ENCODE peak calls at places on chromosomes 7 and 10, in nine cellular contexts. U is psoas muscle, V is cardiac muscle cell, S is adrenal gland, P is esophagus squamous epithelium, R is upper lobe of left lung, Z is heart left ventricle, L is body of pancreas, J is astrocyte. H is an unnamed sample. For H3K9me3, the result is how much of the 10 kb centered on the place peaks cover.

GRCh38 chr10:60817135-60817805 is 39.0 kb downstream of the CDK1 start:
- DNase-seq in R (no peak), U (no peak), J (peak), P (no peak), S (no peak), V (peak), L (no peak), Z (no peak), H (no peak)

GRCh38 chr10:71082930-71083329 is 129.4 kb upstream of the UNC5B start:
- DNase-seq in J (no peak), R (no peak), L (no peak), S (peak), V (no peak), U (no peak), P (no peak), Z (no peak), H (peak)

GRCh38 chr7:48109848-48110663 is 21.0 kb downstream of the UPP1 start:
- DNase-seq in P (peak), L (peak), S (peak), J (no peak), U (peak), Z (peak), V (peak), R (no peak), H (peak)

GRCh38 chr10:76576276-76576962 is 1061.2 kb downstream of the KCNMA1 start:
- DNase-seq in P (no peak), U (no peak), L (no peak), S (no peak), V (peak), R (no peak), Z (no peak), J (peak), H (no peak)

GRCh38 chr7:118182618-118183253 is 1.2 kb upstream of the LSM8 start:
- DNase-seq in V (no peak), Z (no peak), J (no peak), U (no peak), L (no peak), R (no peak), P (no peak), S (no peak), H (no peak)

GRCh38 chr10:25263931-25264330 is 89.1 kb downstream of the GPR158 start:
- DNase-seq in P (no peak), U (no peak), V (peak), S (no peak), J (peak), R (no peak), Z (no peak), L (no peak), H (no peak)

GRCh38 chr10:120423350-120424197 is 33.5 kb upstream of the PLPP4 start:
- DNase-seq in S (peak), J (peak), R (no peak), U (no peak), V (peak), Z (no peak), L (peak), P (no peak), H (peak)

GRCh38 chr7:92631067-92631829 is 41.1 kb upstream of the FAM133B start:
- DNase-seq in L (no peak), Z (no peak), J (no peak), V (no peak), S (no peak), U (no peak), P (no peak), R (no peak), H (no peak)

GRCh38 chr10:124999433-125000365 is 57.8 kb downstream of the ZRANB1 start:
- DNase-seq in J (peak), S (peak), U (peak), P (no peak), Z (peak), R (peak), L (peak), V (peak), H (peak)

GRCh38 chr10:78672898-78673297 is 395.9 kb upstream of the ZMIZ1 start:
- DNase-seq in V (no peak), Z (no peak), L (no peak), P (no peak), R (no peak), S (no peak), J (peak), U (no peak), H (no peak)

GRCh38 chr10:119132521-119133345 is 28.8 kb downstream of the DENND10 start:
- DNase-seq in J (no peak), V (no peak), R (no peak), P (no peak), Z (no peak), L (no peak), U (no peak), S (no peak), H (no peak)

GRCh38 chr10:89837173-89838001 is 136.0 kb downstream of the KIF20B start:
- DNase-seq in S (no peak), V (peak), J (peak), P (no peak), L (peak), U (no peak), Z (no peak), R (peak), H (peak)

GRCh38 chr7:116431783-116432182 is 67.8 kb upstream of the CAV2 start:
- DNase-seq in P (no peak), U (no peak), L (no peak), V (no peak), Z (no peak), S (no peak), R (no peak), J (no peak), H (no peak)

GRCh38 chr7:36875794-36876193 is 151.5 kb upstream of the AOAH start:
- DNase-seq in V (no peak), P (no peak), R (no peak), L (peak), U (no peak), S (no peak), Z (no peak), J (no peak), H (no peak)

GRCh38 chr7:79217468-79217867 is 236.0 kb downstream of the MAGI2 start:
- DNase-seq in J (peak), U (no peak), S (no peak), L (no peak), V (no peak), R (no peak), P (no peak), Z (no peak), H (no peak)

GRCh38 chr10:108095932-108096925 is 931.7 kb upstream of the SORCS1 start:
- DNase-seq in S (no peak), L (no peak), Z (peak), U (peak), R (no peak), V (no peak), J (no peak), P (no peak), H (no peak)

GRCh38 chr7:106623846-106624245 is 37.1 kb downstream of the CCDC71L start:
- DNase-seq in V (peak), U (no peak), R (no peak), L (no peak), S (no peak), J (peak), P (no peak), Z (no peak), H (no peak)

GRCh38 chr10:51074238-51075028 is at the start of gene PRKG1:
- DNase-seq in S (peak), R (peak), V (peak), U (peak), Z (peak), L (peak), P (no peak), J (peak), H (peak)

GRCh38 chr7:150479023-150479716 is 28.7 kb downstream of the GIMAP8 start:
- DNase-seq in Z (no peak), J (no peak), V (no peak), S (no peak), L (no peak), R (no peak), P (no peak), U (no peak), H (no peak)

GRCh38 chr10:23314835-23315239 is 29.8 kb downstream of the C10orf67 start:
- DNase-seq in L (peak), Z (peak), P (no peak), U (no peak), R (no peak), V (peak), S (peak), J (peak), H (peak)

GRCh38 chr10:30178565-30178964 is 119.2 kb upstream of the JCAD start:
- DNase-seq in U (no peak), V (peak), L (no peak), S (no peak), Z (no peak), J (peak), R (no peak), P (no peak), H (no peak)

GRCh38 chr10:96967847-96968246 is 135.7 kb downstream of the LCOR start:
- DNase-seq in L (no peak), Z (no peak), U (no peak), R (no peak), S (no peak), V (no peak), P (no peak), J (peak), H (no peak)

GRCh38 chr10:76644481-76644880 is 993.1 kb downstream of the KCNMA1 start:
- DNase-seq in V (no peak), R (no peak), P (no peak), U (no peak), L (no peak), J (no peak), S (no peak), Z (no peak), H (no peak)

GRCh38 chr10:101021692-101022251 is 9.2 kb downstream of the PDZD7 start:
- DNase-seq in R (no peak), L (no peak), V (no peak), P (no peak), J (no peak), S (no peak), U (no peak), Z (no peak), H (no peak)

GRCh38 chr7:23234569-23235296 is 11.8 kb upstream of the GPNMB start:
- DNase-seq in S (no peak), V (no peak), U (no peak), L (no peak), J (no peak), R (no peak), P (no peak), Z (no peak), H (no peak)
- TF ChIP-seq CTCF in S (no peak), V (no peak), U (no peak), L (no peak), J (no peak), R (no peak), P (no peak), Z (no peak), H (no peak)

GRCh38 chr7:64747802-64748201 is 46.4 kb upstream of the ZNF138 start:
- DNase-seq in P (no peak), Z (no peak), U (no peak), R (no peak), J (no peak), V (no peak), L (no peak), S (no peak), H (no peak)

DNA sequence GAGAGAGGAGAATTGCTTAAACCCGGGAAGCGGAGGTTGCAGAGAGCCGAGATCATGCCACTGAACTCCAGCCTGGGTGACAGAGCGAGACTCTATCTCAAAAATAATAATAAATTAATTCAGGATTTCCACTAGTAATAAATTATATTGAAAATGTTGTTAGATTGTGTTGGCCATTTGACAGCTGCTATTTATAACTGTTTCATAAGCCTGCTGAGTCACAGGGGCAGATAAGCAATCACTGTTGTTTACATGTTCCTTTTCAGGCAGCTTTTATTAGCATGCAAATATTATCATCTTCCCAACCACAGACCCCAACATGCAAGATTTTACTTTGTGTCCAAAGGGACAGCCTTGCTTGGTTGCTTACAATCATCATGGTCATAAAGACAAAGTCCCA is 49.5 kb upstream of the ZNF138 start:
- DNase-seq in V (no peak), J (no peak), Z (no peak), P (no peak), S (no peak), L (no peak), U (no peak), R (no peak), H (no peak)
- H3K9me3 ChIP-seq in V (under half), J (under half), Z (under half), P (under half), S (under half), L (under half), U (under half), R (under half), H (under half)

GRCh38 chr7:6433814-6434630 is 13.7 kb downstream of the DAGLB start:
- DNase-seq in P (no peak), S (no peak), V (no peak), R (no peak), Z (no peak), U (no peak), J (no peak), L (no peak), H (no peak)

GRCh38 chr7:6425948-6426347 is 21.8 kb downstream of the DAGLB start:
- DNase-seq in R (no peak), J (no peak), L (no peak), U (no peak), Z (no peak), S (no peak), V (no peak), P (no peak), H (no peak)

GRCh38 chr7:6432786-6433185 is 15.0 kb downstream of the DAGLB start:
- DNase-seq in Z (no peak), J (no peak), S (no peak), P (no peak), U (no peak), R (no peak), V (no peak), L (no peak), H (no peak)

GRCh38 chr7:6430974-6431373 is 16.8 kb downstream of the DAGLB start:
- DNase-seq in L (no peak), Z (no peak), J (no peak), U (no peak), R (no peak), P (no peak), V (no peak), S (no peak), H (no peak)

DNA sequence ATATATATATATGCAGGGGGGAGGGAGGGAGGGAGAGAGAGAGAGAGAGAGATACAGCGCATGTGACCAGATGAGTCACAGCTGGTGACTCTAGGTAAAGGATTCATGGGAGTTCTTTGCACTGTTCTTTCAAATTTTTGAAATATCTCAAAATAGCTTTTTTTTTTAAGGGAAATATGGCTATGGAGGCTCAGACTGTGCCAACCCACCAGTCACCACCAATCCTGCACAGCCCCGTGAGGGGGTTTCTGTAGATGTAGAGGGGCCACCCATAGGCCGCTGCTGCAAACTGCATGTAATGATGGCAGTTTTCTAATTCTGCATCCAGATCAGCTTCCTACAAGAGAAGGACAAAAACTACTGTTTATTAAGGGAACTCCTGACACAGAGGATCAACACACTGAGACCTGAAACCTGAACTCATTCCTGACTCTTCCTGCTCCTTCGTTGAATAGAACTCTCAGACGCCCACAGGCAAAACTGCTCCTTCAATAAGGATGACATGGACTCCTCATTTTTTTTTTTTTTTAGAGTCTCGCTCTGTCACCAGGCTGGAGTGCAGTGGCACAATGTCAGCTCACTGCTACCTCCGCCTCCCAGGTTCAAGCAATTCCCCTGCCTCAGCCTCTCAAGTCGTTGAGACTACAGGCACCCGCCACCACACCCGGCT is 17.3 kb downstream of the DAGLB start:
- DNase-seq in U (no peak), Z (no peak), S (no peak), P (no peak), V (peak), R (no peak), J (peak), L (no peak), H (no peak)
- TF ChIP-seq CTCF in U (no peak), Z (no peak), S (no peak), P (no peak), V (peak), R (no peak), J (peak), L (no peak), H (no peak)

DNA sequence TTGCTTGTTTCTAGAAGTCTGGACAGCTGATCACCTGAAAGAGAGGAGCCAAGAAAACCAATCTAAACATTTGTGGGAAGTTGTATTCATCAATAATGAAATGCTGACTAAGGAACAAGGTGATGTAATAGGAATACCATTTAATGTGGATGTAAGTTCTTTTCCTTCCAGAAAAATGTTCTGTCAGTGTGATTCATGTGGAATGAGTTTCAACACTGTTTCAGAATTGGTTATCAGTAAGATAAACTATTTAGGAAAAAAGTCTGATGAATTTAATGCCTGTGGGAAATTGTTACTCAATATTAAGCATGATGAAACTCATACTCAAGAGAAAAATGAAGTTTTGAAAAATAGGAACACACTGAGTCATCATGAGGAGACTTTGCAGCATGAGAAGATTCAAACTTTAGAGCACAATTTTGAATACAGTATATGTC is 39.8 kb upstream of the ZNF37A start:
- DNase-seq in J (peak), S (no peak), V (peak), P (no peak), Z (no peak), R (no peak), U (no peak), L (no peak), H (no peak)
- H3K9me3 ChIP-seq in J (under half), S (under half), V (under half), P (half or more), Z (under half), R (half or more), U (under half), L (under half), H (under half)

GRCh38 chr7:95794917-95795515 is 22.7 kb downstream of the DYNC1I1 start:
- DNase-seq in V (peak), J (no peak), U (no peak), Z (no peak), S (no peak), L (no peak), P (no peak), R (no peak), H (peak)
- TF ChIP-seq CTCF in V (peak), J (peak), U (no peak), Z (no peak), S (peak), L (peak), P (no peak), R (no peak), H (no peak)

H was measured in testis.